ENCODE peak calls at places on chromosomes 1 and 21, in nine cellular contexts. Z, D, O, H, S, U, F, R and V are unnamed samples.

GRCh38 chr1:230826166-230826875 is 42.0 kb downstream of the C1orf198 start:
- DNase-seq in D (no peak), S (no peak), F (no peak), U (no peak), H (no peak), R (no peak), O (no peak), Z (no peak), V (no peak)

GRCh38 chr1:157695417-157695816 is 5.2 kb downstream of the FCRL3 start:
- DNase-seq in U (no peak), D (no peak), R (no peak), H (no peak), S (peak), Z (no peak), F (no peak), O (no peak), V (no peak)

GRCh38 chr1:92711473-92712165 is 73.3 kb downstream of the EVI5 start:
- DNase-seq in D (no peak), F (no peak), U (peak), Z (no peak), H (no peak), R (no peak), S (no peak), O (no peak), V (no peak)

GRCh38 chr1:33181038-33181861 is 593 bp downstream of the TRIM62 start:
- DNase-seq in O (peak), R (peak), D (peak), Z (peak), U (peak), S (peak), H (no peak), F (no peak), V (peak)

GRCh38 chr1:178344513-178345077 is 152.2 kb downstream of the CLEC20A start:
- DNase-seq in Z (peak), F (no peak), S (no peak), O (no peak), D (peak), U (peak), H (no peak), R (peak), V (no peak)

GRCh38 chr1:55580845-55581332 is 365.7 kb upstream of the USP24 start:
- DNase-seq in U (peak), Z (peak), H (no peak), S (no peak), R (no peak), O (no peak), D (no peak), F (no peak), V (no peak)

GRCh38 chr1:151416231-151416630 is 16.9 kb downstream of the PSMB4 start:
- DNase-seq in F (no peak), Z (peak), O (no peak), U (peak), D (no peak), R (peak), H (no peak), S (no peak), V (no peak)

GRCh38 chr1:18100493-18101063 is 7.0 kb upstream of the IGSF21 start:
- DNase-seq in U (peak), Z (peak), D (peak), O (no peak), R (peak), F (peak), H (peak), S (no peak), V (peak)

GRCh38 chr1:246785536-246786111 is 61.4 kb downstream of the SCCPDH start:
- DNase-seq in H (no peak), U (no peak), D (no peak), Z (no peak), R (no peak), F (no peak), S (no peak), O (no peak), V (no peak)

GRCh38 chr1:116496898-116497297 is 73.9 kb downstream of the CD58 start:
- DNase-seq in R (no peak), F (no peak), U (no peak), S (no peak), Z (no peak), D (no peak), O (no peak), H (no peak), V (no peak)

GRCh38 chr1:37292789-37293188 is 181.6 kb upstream of the ZC3H12A start:
- DNase-seq in O (no peak), D (no peak), H (no peak), U (no peak), R (no peak), S (no peak), Z (no peak), F (no peak), V (no peak)

GRCh38 chr21:43894206-43894577 is 29.2 kb downstream of the AGPAT3 start:
- DNase-seq in Z (no peak), U (no peak), O (no peak), F (no peak), D (no peak), R (no peak), S (no peak), H (no peak), V (no peak)

GRCh38 chr1:203126866-203127671 is 457 bp upstream of the ADORA1 start:
- DNase-seq in O (peak), D (no peak), Z (no peak), H (no peak), U (no peak), S (no peak), R (no peak), F (no peak), V (no peak)

GRCh38 chr1:61797045-61797755 is 54.9 kb downstream of the PATJ start:
- DNase-seq in U (no peak), S (no peak), Z (peak), D (no peak), O (no peak), H (no peak), R (no peak), F (no peak), V (no peak)

GRCh38 chr1:81950037-81950436 is 149.3 kb downstream of the ADGRL2 start:
- DNase-seq in S (no peak), D (no peak), U (no peak), Z (no peak), F (no peak), R (no peak), H (no peak), O (no peak), V (no peak)

GRCh38 chr1:151760597-151761385 is 2.5 kb downstream of the MRPL9 start:
- DNase-seq in U (no peak), D (no peak), Z (no peak), O (no peak), F (no peak), R (no peak), H (no peak), S (no peak), V (no peak)

GRCh38 chr1:65065535-65066378 is 82.2 kb upstream of the AK4 start:
- DNase-seq in H (no peak), F (peak), D (peak), U (no peak), R (no peak), O (peak), S (no peak), Z (no peak), V (peak)
- H3K4me3 ChIP-seq in H (peak), F (peak), D (peak), U (peak), R (peak), O (peak), S (peak), Z (peak), V (peak)

DNA sequence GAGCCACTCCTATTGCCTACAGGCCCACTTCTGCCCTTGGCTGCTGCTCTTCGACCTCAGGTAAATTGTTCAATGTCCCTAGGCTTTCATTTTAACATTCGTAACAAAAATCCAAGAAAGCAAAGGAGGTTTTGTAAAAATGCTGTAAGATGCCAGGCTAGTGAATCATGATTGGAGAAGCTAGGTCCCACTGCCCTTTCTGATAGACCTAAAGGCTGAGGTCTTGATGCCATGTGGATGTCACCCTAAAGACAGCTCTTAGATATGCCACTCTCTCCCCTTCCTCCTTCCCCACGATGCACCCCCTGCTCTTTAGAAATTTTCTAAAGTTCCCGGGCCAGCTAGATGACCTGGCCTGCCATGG is 9.9 kb upstream of the TMEM39B start:
- DNase-seq in F (no peak), R (no peak), Z (no peak), S (no peak), O (no peak), U (peak), H (no peak), D (no peak), V (no peak)
- H3K4me3 ChIP-seq in F (no peak), R (no peak), Z (no peak), S (no peak), O (no peak), U (no peak), H (no peak), D (no peak), V (no peak)

GRCh38 chr1:1435094-1435903 is at the start of gene VWA1:
- DNase-seq in Z (peak), O (peak), D (peak), U (peak), R (no peak), S (peak), F (peak), H (no peak), V (peak)

GRCh38 chr1:1433804-1434130 is 1.7 kb upstream of the VWA1 start:
- DNase-seq in H (no peak), D (peak), R (peak), O (peak), S (no peak), F (no peak), U (peak), Z (peak), V (peak)

GRCh38 chr1:1434812-1435093 is 737 bp upstream of the VWA1 start:
- DNase-seq in H (no peak), R (no peak), F (no peak), U (no peak), O (no peak), S (no peak), D (no peak), Z (no peak), V (no peak)

GRCh38 chr1:1432951-1433803 is 2.3 kb upstream of the VWA1 start:
- DNase-seq in F (peak), Z (no peak), U (no peak), D (peak), O (peak), R (no peak), S (no peak), H (peak), V (peak)

GRCh38 chr1:1434131-1434811 is 1.2 kb upstream of the VWA1 start:
- DNase-seq in D (peak), R (no peak), O (peak), S (no peak), Z (peak), U (peak), F (peak), H (no peak), V (peak)
- H3K4me3 ChIP-seq in D (peak), R (no peak), O (no peak), S (no peak), Z (no peak), U (no peak), F (peak), H (no peak), V (peak)

DNA sequence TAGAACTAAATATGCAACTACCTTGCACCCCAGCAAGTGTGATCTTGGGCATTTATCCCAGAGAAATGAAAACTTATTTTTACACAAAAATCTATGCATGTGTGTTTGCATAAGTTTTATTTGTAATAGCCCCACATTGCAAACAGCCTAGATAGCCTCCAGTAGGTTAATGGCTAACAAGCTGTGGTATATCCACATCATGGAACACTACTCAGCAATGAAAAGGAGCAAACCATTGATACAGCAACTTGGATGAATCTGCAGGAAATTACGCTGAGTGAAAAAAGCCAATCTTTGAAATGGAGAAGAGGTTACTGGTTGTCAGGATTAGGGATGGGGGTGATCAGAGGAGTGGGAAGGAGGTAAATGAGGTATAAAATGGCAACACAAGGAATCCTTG is 67.8 kb downstream of the HHAT start:
- DNase-seq in R (no peak), U (no peak), Z (no peak), O (no peak), D (no peak), S (no peak), F (no peak), H (no peak), V (no peak)
- H3K4me3 ChIP-seq in R (no peak), U (no peak), Z (no peak), O (no peak), D (no peak), S (no peak), F (no peak), H (no peak), V (no peak)

DNA sequence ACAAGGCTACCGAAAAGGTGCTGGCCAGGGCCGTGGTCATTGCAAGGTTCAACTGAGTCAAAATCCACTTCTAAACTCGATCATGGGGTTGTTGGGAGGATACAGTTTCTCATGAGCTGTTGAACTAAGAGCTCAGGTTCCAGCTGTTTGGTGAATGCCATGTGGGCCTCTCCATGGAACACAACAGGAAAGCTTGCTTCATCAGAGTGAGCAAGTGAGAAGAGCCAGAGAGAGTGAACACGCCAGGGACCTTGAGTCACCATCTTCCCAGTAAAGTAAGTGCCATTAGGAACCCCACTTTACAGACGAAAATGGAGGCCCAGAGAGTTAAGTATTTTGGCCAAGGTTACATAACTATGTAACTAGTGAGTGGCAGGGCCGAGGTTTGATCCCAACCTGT is 475.1 kb upstream of the VAMP3 start:
- DNase-seq in U (no peak), H (no peak), S (no peak), O (no peak), D (no peak), Z (no peak), F (no peak), R (no peak), V (no peak)
- H3K4me3 ChIP-seq in U (no peak), H (no peak), S (no peak), O (no peak), D (no peak), Z (no peak), F (no peak), R (no peak), V (no peak)

GRCh38 chr1:6239213-6239752 is 3.5 kb upstream of the ICMT start:
- DNase-seq in Z (no peak), H (no peak), S (no peak), R (no peak), D (no peak), U (no peak), F (no peak), O (no peak), V (no peak)
- H3K4me3 ChIP-seq in Z (no peak), H (no peak), S (no peak), R (no peak), D (no peak), U (no peak), F (no peak), O (no peak), V (no peak)

DNA sequence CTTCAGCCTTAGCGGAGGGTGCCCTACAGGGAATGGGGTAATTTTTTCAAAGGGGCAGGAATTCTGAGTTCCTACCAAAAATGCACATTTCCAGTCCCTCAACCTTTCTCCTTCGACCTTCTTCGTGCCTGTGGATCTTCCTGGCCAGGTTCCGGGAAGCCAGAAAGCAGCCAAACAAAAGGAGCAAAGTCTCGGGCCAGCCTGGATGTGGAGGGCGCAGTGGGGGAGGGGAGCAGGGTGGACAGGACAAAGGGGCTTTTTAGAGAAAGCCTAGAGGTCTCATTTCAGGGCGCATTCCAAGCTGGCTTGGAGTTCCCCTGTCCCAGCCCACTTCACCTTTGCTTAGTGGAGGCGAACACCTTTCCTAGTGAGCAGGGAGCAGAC is 2.9 kb upstream of the INAVA start:
- DNase-seq in O (no peak), F (no peak), D (no peak), R (no peak), H (no peak), S (no peak), Z (no peak), U (no peak), V (no peak)
- H3K4me3 ChIP-seq in O (no peak), F (peak), D (peak), R (no peak), H (no peak), S (peak), Z (peak), U (peak), V (peak)

GRCh38 chr1:2609271-2610035 is 22.9 kb downstream of the PRXL2B start:
- DNase-seq in O (peak), S (no peak), U (no peak), D (no peak), Z (no peak), R (no peak), F (peak), H (no peak), V (peak)

GRCh38 chr1:2608434-2609055 is 22.0 kb downstream of the PRXL2B start:
- DNase-seq in S (no peak), O (no peak), H (no peak), F (no peak), U (no peak), D (no peak), R (no peak), Z (no peak), V (no peak)

GRCh38 chr1:2606806-2607680 is 20.5 kb downstream of the PRXL2B start:
- DNase-seq in H (no peak), D (no peak), U (no peak), R (no peak), O (peak), S (no peak), F (no peak), Z (no peak), V (no peak)

GRCh38 chr1:2606004-2606805 is 19.6 kb downstream of the PRXL2B start:
- DNase-seq in O (peak), Z (no peak), U (no peak), R (no peak), F (peak), S (no peak), D (no peak), H (no peak), V (no peak)

DNA sequence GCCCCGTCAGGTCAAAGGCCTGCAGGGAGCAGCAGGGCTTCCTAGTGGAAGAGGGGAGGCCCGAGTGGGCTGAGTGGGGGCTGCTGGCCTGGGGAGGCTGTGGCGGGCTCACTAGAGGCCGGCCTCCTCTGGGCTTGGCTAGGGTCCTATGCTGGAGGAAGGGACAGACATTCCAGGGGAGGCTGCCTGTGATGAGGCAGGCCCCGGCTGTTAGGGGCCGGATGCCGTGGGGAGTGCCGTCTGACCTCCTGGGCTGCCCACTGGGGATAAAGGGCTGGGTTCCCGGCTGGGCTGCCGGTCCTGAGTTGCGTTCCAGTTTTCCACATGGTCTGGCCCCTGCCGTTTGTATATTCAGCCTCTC is 21.1 kb downstream of the PRXL2B start:
- DNase-seq in O (peak), D (peak), Z (no peak), S (no peak), R (no peak), H (no peak), U (peak), F (no peak), V (no peak)
- H3K4me3 ChIP-seq in O (no peak), D (no peak), Z (no peak), S (no peak), R (no peak), H (no peak), U (no peak), F (no peak), V (no peak)